ENCODE peak calls at places on chromosomes 11 and 22, in five cellular contexts. O is OCI-LY7, M is body of pancreas, V is pancreas, A is ovary. W is an unnamed sample.

GRCh38 chr11:40602866-40603578 is 856.4 kb downstream of the LRRC4C start:
- DNase-seq in O (no peak), M (no peak), V (no peak), A (no peak), W (no peak)

GRCh38 chr22:35921777-35922176 is 106.8 kb downstream of the RBFOX2 start:
- DNase-seq in O (peak; percentile 86), M (peak; percentile 82), V (no peak), A (peak; percentile 51), W (peak; percentile 73)

GRCh38 chr11:47184711-47185304 is 1.4 kb downstream of the PACSIN3 start:
- DNase-seq in O (no peak), M (peak; percentile 67), V (no peak), A (no peak), W (no peak)

GRCh38 chr11:75011357-75011756 is 22.6 kb downstream of the NEU3 start:
- DNase-seq in O (no peak), M (no peak), V (no peak), A (no peak), W (no peak)

GRCh38 chr22:36563001-36563400 is 34.0 kb upstream of the EIF3D start:
- DNase-seq in O (no peak), M (no peak), V (no peak), A (no peak), W (no peak)

GRCh38 chr11:78800089-78800690 is 225.5 kb upstream of the NARS2 start:
- DNase-seq in O (no peak), M (no peak), V (no peak), A (no peak), W (no peak)

GRCh38 chr11:8323161-8323935 is 59.7 kb upstream of the LMO1 start:
- DNase-seq in O (no peak), M (no peak), V (no peak), A (no peak), W (no peak)

GRCh38 chr11:88293931-88294330 is 43.6 kb downstream of the CTSC start:
- DNase-seq in O (no peak), M (no peak), V (no peak), A (no peak), W (no peak)

GRCh38 chr11:128551641-128552335 is 35.6 kb downstream of the ETS1 start:
- DNase-seq in O (peak; percentile 87), M (no peak), V (no peak), A (no peak), W (no peak)

GRCh38 chr11:74612877-74613276 is 20.5 kb downstream of the POLD3 start:
- DNase-seq in O (no peak), M (no peak), V (no peak), A (no peak), W (no peak)

GRCh38 chr22:26485013-26485412 is 1.3 kb downstream of the SRRD start:
- DNase-seq in O (no peak), M (no peak), V (no peak), A (no peak), W (no peak)

GRCh38 chr22:48488149-48488551 is 1339.5 kb downstream of the BRD1 start:
- DNase-seq in O (peak; percentile 10), M (no peak), V (no peak), A (no peak), W (no peak)

GRCh38 chr11:96329419-96329818 is 13.6 kb downstream of the MAML2 start:
- DNase-seq in O (no peak), M (no peak), V (no peak), A (no peak), W (no peak)

GRCh38 chr22:46590334-46590733 is 29.9 kb upstream of the GRAMD4 start:
- DNase-seq in O (no peak), M (no peak), V (no peak), A (peak; percentile 12), W (no peak)

GRCh38 chr11:2580444-2581050 is 119.2 kb downstream of the KCNQ1OT1 start:
- DNase-seq in O (no peak), M (peak; percentile 0), V (peak; percentile 41), A (peak; percentile 17), W (no peak)

GRCh38 chr22:39148727-39149535 is 3.5 kb downstream of the CBX7 start:
- DNase-seq in O (peak; percentile 71), M (peak; percentile 65), V (no peak), A (peak; percentile 83), W (peak; percentile 50)

GRCh38 chr11:131645237-131645636 is 274.8 kb downstream of the NTM start:
- DNase-seq in O (no peak), M (no peak), V (no peak), A (no peak), W (no peak)

GRCh38 chr11:117468888-117469287 is 141.2 kb downstream of the CEP164 start:
- DNase-seq in O (no peak), M (no peak), V (no peak), A (no peak), W (no peak)

GRCh38 chr22:41943661-41944209 is 3.2 kb downstream of the CENPM start:
- DNase-seq in O (no peak), M (no peak), V (no peak), A (no peak), W (no peak)

GRCh38 chr11:62337682-62338181 is 484 bp downstream of the ASRGL1 start:
- DNase-seq in O (no peak), M (peak; percentile 13), V (peak; percentile 73), A (peak; percentile 23), W (peak; percentile 43)

GRCh38 chr11:61602775-61603569 is 22.1 kb upstream of the SYT7 start:
- DNase-seq in O (no peak), M (peak; percentile 81), V (no peak), A (peak; percentile 59), W (peak; percentile 70)

DNA sequence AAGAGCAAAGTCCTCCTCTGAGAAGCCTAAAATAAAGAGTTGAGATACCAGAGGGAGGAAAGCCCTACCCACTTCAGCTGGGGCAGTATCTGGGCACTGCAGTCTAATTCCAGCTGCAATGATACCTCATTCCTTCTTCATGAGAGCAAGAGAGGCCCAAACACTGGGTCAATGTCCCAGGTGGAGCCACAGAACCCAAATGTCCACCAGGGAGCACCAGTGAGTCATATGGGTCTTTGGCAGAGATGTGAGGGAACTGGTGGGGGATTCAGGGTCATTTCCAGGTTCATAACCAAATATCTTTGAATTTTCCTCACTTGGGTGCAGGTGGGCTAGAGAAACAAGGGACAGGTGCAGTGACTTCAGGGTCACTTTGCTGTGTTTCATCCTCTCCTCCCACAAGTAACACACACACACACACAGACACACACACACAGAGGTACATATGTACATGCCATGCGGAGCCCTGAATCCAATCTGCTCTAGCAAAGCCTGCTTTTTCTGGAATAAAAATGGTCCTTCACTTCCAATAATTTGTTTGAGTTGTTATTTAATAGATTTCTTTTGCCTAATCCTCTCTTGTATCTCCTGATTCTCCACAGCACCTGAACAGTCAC is 585.4 kb downstream of the SOX6 start:
- DNase-seq in O (peak; percentile 26), M (peak; percentile 50), V (no peak), A (no peak), W (peak; percentile 76)
- TF ChIP-seq CTCF in O (peak; percentile 76), M (peak; percentile 40), V (peak; percentile 46), A (no peak), W (no peak)

GRCh38 chr11:72780291-72781062 is 13.4 kb downstream of the STARD10 start:
- DNase-seq in O (no peak), M (no peak), V (no peak), A (no peak), W (no peak)
- H3K4me3 ChIP-seq in O (no peak overlapping the region), M (peak overlapping the region; percentile 76), V (peak overlapping the region; percentile 71), A (peak overlapping the region; percentile 94), W (peak overlapping the region; percentile 61)

DNA sequence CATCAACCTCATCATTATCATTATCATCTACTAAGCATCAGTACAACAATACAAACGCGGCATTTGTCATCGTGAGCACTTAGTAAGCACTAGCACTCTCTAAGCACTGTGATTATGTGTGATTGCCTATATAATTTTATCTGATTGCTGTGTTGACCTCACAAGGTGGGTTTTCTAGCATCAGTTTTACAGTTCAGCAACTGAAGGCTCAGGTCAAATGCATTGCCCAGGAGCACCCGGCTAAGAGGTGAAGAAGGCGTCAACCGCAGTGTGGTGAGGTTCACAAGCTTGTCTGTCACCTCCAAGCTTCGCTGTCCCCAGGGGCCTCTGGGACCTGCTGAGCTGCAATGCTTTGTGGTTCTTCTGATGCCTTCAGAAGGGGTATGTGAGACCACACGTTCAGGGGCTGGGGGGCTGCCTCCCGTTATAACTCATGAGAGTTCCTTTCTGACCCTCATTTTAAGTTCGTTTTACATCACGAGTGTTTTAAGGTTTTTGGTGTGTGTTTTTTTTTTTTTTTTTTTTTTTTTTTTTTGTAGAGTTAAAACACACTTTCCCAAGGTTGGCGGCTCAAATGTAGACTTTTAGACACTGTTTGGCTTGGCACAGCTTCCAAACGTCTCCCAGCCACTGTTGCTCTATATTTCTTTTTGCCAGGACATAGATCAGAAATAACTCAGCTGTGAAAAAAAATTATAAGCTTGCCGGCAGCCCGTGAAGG is 33.8 kb upstream of the SCUBE1 start:
- DNase-seq in O (no peak), M (peak; percentile 66), V (no peak), A (no peak), W (no peak)
- H3K27ac ChIP-seq in O (no peak overlapping the region), M (peak overlapping the region; percentile 31), V (no peak overlapping the region), A (peak overlapping the region; percentile 28), W (no peak overlapping the region)

GRCh38 chr22:24161909-24162308 is 19.4 kb upstream of the SUSD2 start:
- DNase-seq in O (no peak), M (peak; percentile 38), V (no peak), A (no peak), W (no peak)

GRCh38 chr22:24160546-24160945 is 20.7 kb upstream of the SUSD2 start:
- DNase-seq in O (no peak), M (no peak), V (no peak), A (no peak), W (no peak)

GRCh38 chr22:24157783-24158170 is 23.5 kb upstream of the SUSD2 start:
- DNase-seq in O (no peak), M (no peak), V (no peak), A (no peak), W (peak; percentile 38)

GRCh38 chr22:24161485-24161884 is 19.8 kb upstream of the SUSD2 start:
- DNase-seq in O (no peak), M (no peak), V (no peak), A (no peak), W (no peak)

GRCh38 chr22:24159650-24160049 is 21.6 kb upstream of the SUSD2 start:
- DNase-seq in O (no peak), M (no peak), V (no peak), A (no peak), W (no peak)
- TF ChIP-seq CTCF in O (no peak), M (no peak), V (no peak), A (no peak), W (no peak)

GRCh38 chr11:44784784-44785183 is 58.0 kb downstream of the TSPAN18 start:
- DNase-seq in O (no peak), M (no peak), V (no peak), A (no peak), W (no peak)
- H3K4me3 ChIP-seq in O (no peak overlapping the region), M (no peak overlapping the region), V (no peak overlapping the region), A (no peak overlapping the region), W (no peak overlapping the region)

GRCh38 chr22:31752096-31752847 is 1.5 kb upstream of the DEPDC5 start:
- DNase-seq in O (no peak), M (peak; percentile 4), V (no peak), A (no peak), W (peak; percentile 50)

GRCh38 chr22:31753005-31753633 is 700 bp upstream of the DEPDC5 start:
- DNase-seq in O (peak; percentile 67), M (peak; percentile 42), V (peak; percentile 55), A (peak; percentile 62), W (peak; percentile 50)

GRCh38 chr22:31753634-31754471 is at the start of gene DEPDC5:
- DNase-seq in O (peak; percentile 95), M (peak; percentile 97), V (peak; percentile 99), A (peak; percentile 96), W (peak; percentile 96)

GRCh38 chr22:31757265-31757664 is 3.4 kb downstream of the DEPDC5 start:
- DNase-seq in O (no peak), M (peak; percentile 34), V (no peak), A (no peak), W (no peak)

GRCh38 chr22:31754813-31755212 is 994 bp downstream of the DEPDC5 start:
- DNase-seq in O (no peak), M (no peak), V (no peak), A (no peak), W (no peak)
- H3K27ac ChIP-seq in O (peak overlapping the region; percentile 54), M (peak overlapping the region; percentile 93), V (no peak overlapping the region), A (peak overlapping the region; percentile 97), W (peak overlapping the region; percentile 77)